ENCODE peak calls at places on chromosomes 5 and 9, in five cellular contexts. C is pancreas, Z is body of pancreas, K is heart left ventricle, Q is HCT116. X is an unnamed sample. For H3K4me1, the result is how much of the 10 kb centered on the place peaks cover.

GRCh38 chr9:8888592-8888991 is 1089.0 kb upstream of the DMAC1 start:
- DNase-seq in K (no peak), Q (no peak), Z (no peak), C (no peak), X (no peak)

GRCh38 chr9:136997830-136998234 is 1.5 kb upstream of the CLIC3 start:
- DNase-seq in Q (no peak), K (no peak), C (no peak), Z (no peak), X (no peak)

GRCh38 chr9:97853844-97854695 is 1.0 kb downstream of the FOXE1 start:
- DNase-seq in Q (no peak), K (no peak), Z (no peak), C (peak), X (peak)

GRCh38 chr9:129881547-129882324 is 46.5 kb downstream of the USP20 start:
- DNase-seq in K (no peak), Q (no peak), C (no peak), Z (no peak), X (no peak)

GRCh38 chr5:129804705-129805104 is 56.8 kb downstream of the MINAR2 start:
- DNase-seq in Z (no peak), K (no peak), Q (no peak), C (no peak), X (no peak)

GRCh38 chr5:131382407-131383395 is 118.8 kb downstream of the CDC42SE2 start:
- DNase-seq in Q (peak), Z (no peak), K (no peak), C (no peak), X (no peak)

GRCh38 chr5:123438902-123439301 is 15.7 kb upstream of the CEP120 start:
- DNase-seq in K (no peak), C (no peak), Q (no peak), Z (no peak), X (no peak)

GRCh38 chr5:14665949-14666741 is 1.6 kb downstream of the OTULIN start:
- DNase-seq in Q (no peak), Z (peak), K (peak), C (no peak), X (no peak)

GRCh38 chr5:169164481-169164925 is 136.4 kb downstream of the SLIT3 start:
- DNase-seq in Z (no peak), C (no peak), K (peak), Q (no peak), X (no peak)

GRCh38 chr5:180130876-180131740 is 59.5 kb upstream of the RNF130 start:
- DNase-seq in C (peak), Z (no peak), Q (no peak), K (no peak), X (no peak)

GRCh38 chr9:128022886-128023285 is 42.1 kb upstream of the EEIG1 start:
- DNase-seq in Z (no peak), Q (no peak), K (no peak), C (no peak), X (no peak)

DNA sequence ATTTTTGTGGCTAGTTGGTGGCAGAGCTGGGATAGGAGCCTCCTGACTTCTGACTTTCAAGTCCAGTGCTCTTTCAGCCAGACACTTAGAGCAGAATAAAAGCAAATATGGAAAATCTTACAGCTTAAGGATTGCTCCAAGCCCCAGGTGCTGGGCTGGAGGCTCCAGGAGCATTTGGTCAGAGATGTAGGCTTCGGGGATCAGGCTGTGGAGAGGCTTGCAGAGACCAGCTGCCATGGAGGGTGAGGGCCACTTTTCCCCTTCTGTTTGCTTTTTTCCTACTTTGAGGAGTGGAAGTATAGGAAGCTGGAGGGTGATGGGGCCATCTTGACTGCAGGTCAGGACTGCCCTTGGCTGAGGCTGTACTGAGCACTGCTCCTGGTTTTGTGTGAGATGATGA is 58.9 kb downstream of the RGS3 start:
- DNase-seq in Q (no peak), Z (no peak), C (no peak), K (no peak), X (no peak)
- H3K4me1 ChIP-seq in Q (under half), Z (under half), C (under half), K (half or more), X (half or more)

DNA sequence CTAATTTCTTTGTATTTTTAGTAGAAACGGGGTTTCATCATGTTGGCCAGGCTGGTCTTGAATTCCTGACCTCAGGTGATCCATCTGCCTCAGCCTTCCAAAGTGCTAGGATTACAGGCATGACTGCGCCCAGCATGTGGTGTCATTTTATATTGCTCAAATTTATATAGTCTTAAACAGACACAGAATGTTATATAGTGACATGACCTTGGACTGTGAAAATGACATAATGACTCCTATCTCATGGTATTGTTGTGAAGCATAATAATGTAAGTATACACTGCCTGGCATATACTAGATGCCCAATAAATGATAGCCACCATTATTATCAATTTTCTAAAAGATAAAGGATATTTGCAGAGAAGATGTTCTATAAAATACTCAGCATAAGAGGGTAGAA is 177.2 kb upstream of the TBCA start:
- DNase-seq in K (no peak), Z (no peak), Q (no peak), C (no peak), X (no peak)
- H3K27ac ChIP-seq in K (no peak), Z (no peak), Q (no peak), C (no peak), X (no peak)

GRCh38 chr9:2228132-2228531 is 213.0 kb downstream of the SMARCA2 start:
- DNase-seq in Z (peak), Q (no peak), K (no peak), C (peak), X (peak)
- TF ChIP-seq CTCF in Z (peak), Q (peak), K (peak), C (no peak), X (peak)

GRCh38 chr9:131670247-131670681 is 69.6 kb downstream of the RAPGEF1 start:
- DNase-seq in C (no peak), K (peak), Q (no peak), Z (no peak), X (peak)
- H3K4me1 ChIP-seq in C (under half), K (half or more), Q (under half), Z (under half), X (half or more)

DNA sequence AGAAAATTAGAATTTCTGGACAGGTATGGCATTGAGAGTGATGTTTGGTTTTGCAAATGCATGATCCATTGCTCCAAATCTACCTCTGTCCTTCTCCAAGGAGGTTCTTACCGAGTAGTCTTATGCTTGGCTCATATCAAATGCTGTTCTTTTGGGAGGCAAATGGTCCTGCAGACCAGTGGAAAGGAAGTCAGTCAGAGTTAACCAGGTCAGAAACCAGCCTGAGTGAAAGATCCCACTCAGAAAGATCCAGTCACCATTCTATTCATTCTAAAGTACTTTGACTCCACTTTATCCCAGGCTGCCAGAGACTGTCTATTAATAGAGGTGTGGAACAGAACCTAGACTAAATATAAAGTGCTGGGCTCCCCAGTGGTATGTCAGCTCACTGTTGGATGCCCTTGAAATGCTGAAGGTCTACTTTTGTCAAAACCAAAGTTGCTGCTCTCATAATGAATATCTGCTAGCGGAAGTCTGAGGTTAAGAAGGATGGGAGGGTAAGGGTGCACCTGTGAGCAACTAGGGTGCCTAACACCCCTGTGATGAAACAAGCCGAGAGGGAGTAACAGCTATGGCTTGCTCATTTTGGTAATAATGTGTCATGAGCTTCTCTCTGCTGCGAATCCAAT is 302.2 kb downstream of the ZNF608 start:
- DNase-seq in K (no peak), Q (no peak), C (no peak), Z (no peak), X (no peak)
- H3K27ac ChIP-seq in K (no peak), Q (no peak), C (no peak), Z (no peak), X (no peak)

DNA sequence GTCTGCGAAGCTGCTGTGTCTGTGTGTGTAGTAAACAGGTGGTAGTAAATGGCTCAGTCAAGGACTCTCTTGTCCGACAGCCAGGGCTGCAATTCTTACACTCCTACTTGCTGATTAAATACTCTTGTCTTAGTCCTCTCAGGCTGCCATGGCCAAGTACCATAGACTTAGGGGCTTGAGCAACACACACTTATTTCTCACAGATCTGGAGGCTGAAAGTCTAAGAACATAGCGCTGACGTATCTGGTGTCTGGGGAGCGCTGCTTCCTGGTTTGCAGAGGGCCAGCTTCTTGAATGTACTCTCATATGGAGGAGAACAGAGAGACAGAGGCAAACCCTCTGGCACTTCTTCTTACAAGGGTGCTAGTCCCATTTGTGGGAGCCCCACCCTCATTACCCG is 411.0 kb downstream of the MED10 start:
- DNase-seq in Q (no peak), Z (no peak), C (no peak), K (no peak), X (peak)
- TF ChIP-seq CTCF in Q (no peak), Z (no peak), C (no peak), K (no peak), X (no peak)

GRCh38 chr9:83978992-83979811 is 813 bp downstream of the HNRNPK start:
- DNase-seq in Z (peak), K (peak), Q (no peak), C (peak), X (peak)

GRCh38 chr9:83977196-83977595 is 2.8 kb downstream of the HNRNPK start:
- DNase-seq in C (no peak), Q (no peak), Z (no peak), K (no peak), X (no peak)

GRCh38 chr9:83979812-83980394 is at the start of gene HNRNPK:
- DNase-seq in Z (peak), C (peak), Q (peak), K (peak), X (peak)

GRCh38 chr9:83981126-83981871 is 694 bp downstream of the RMI1 start:
- DNase-seq in Q (no peak), K (peak), Z (peak), C (no peak), X (no peak)

GRCh38 chr9:83980395-83981125 is at the start of gene RMI1:
- DNase-seq in K (peak), C (peak), Q (peak), Z (peak), X (peak)
- H3K4me1 ChIP-seq in K (under half), C (under half), Q (under half), Z (under half), X (under half)

DNA sequence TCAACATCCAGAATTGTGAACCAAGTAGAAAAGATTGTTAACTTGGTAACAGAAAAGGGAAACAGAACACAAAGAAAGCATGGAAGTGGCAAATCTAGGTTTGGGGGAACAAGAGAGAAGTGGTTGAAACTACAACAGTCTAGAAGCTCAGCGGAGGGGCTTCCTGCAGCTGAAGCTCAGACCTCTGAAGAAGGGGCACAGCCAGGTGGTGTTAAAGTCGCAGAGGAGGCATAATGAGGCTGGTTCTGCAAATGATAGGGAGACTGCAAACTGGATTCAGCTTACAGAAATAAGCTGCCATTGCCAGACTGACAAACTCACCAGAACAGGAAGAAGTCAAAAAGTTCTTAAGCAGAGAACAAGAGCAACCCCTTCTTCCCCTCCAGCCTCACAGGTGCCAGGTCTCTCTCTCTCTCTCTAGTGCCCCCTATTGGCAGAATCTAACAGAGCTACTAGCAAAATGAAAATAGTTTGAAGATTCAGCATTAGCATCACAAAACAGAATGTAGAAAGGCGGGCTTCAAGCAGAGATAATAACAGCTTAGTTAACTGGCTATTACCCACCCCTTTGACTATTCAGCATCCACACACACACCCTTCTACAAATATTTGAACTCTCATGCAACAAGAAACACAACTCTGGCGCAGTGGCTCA is 76.7 kb downstream of the GRAMD2B start:
- DNase-seq in Z (no peak), Q (peak), K (no peak), C (no peak), X (no peak)
- H3K27ac ChIP-seq in Z (no peak), Q (no peak), K (no peak), C (no peak), X (peak)

GRCh38 chr5:431001-431710 is 11.8 kb upstream of the EXOC3 start:
- DNase-seq in Q (peak), C (peak), Z (no peak), K (no peak), X (no peak)
- TF ChIP-seq CTCF in Q (peak), C (peak), Z (no peak), K (peak), X (peak)

GRCh38 chr5:23343121-23343520 is 164.3 kb upstream of the PRDM9 start:
- DNase-seq in Q (no peak), C (no peak), K (no peak), Z (no peak), X (no peak)
- H3K4me1 ChIP-seq in Q (under half), C (under half), K (under half), Z (under half), X (under half)